ENCODE peak calls at places on chromosomes 6 and 20, in six cellular contexts. One of them, this sample, is unnamed. For H3K9me3 and H3K4me1, the result is how much of the 10 kb centered on the place peaks cover.

GRCh38 chr6:2765166-2765895 is at the start of gene WRNIP1:
- DNase-seq in mesenchymal stem cell: peak
- DNase-seq in H9: peak
- DNase-seq in trophoblast cell: peak
- DNase-seq in IMR-90: peak
- DNase-seq in H1: peak
- DNase-seq in this sample: peak

GRCh38 chr6:21115111-21115510 is 478.4 kb upstream of the SOX4 start:
- DNase-seq in IMR-90: peak
- DNase-seq in mesenchymal stem cell: no peak
- DNase-seq in H9: no peak
- DNase-seq in trophoblast cell: no peak
- DNase-seq in H1: no peak
- DNase-seq in this sample: no peak

GRCh38 chr20:19094959-19095541 is 117.4 kb upstream of the SLC24A3 start:
- DNase-seq in mesenchymal stem cell: no peak
- DNase-seq in H9: no peak
- DNase-seq in trophoblast cell: no peak
- DNase-seq in IMR-90: no peak
- DNase-seq in H1: no peak
- DNase-seq in this sample: no peak

GRCh38 chr6:28747631-28748157 is 176.1 kb downstream of the TRIM27 start:
- DNase-seq in trophoblast cell: no peak
- DNase-seq in IMR-90: peak
- DNase-seq in H9: peak
- DNase-seq in mesenchymal stem cell: peak
- DNase-seq in H1: peak
- DNase-seq in this sample: no peak

GRCh38 chr20:50189681-50190250 is 864 bp upstream of the CEBPB start:
- DNase-seq in IMR-90: no peak
- DNase-seq in H9: peak
- DNase-seq in H1: no peak
- DNase-seq in trophoblast cell: peak
- DNase-seq in mesenchymal stem cell: peak
- DNase-seq in this sample: no peak

GRCh38 chr6:16851758-16852157 is 90.5 kb upstream of the ATXN1 start:
- DNase-seq in H9: no peak
- DNase-seq in H1: no peak
- DNase-seq in IMR-90: peak
- DNase-seq in trophoblast cell: no peak
- DNase-seq in mesenchymal stem cell: no peak
- DNase-seq in this sample: no peak

GRCh38 chr6:144178323-144178722 is 28.0 kb downstream of the STX11 start:
- DNase-seq in IMR-90: no peak
- DNase-seq in trophoblast cell: no peak
- DNase-seq in H9: no peak
- DNase-seq in mesenchymal stem cell: no peak
- DNase-seq in H1: no peak
- DNase-seq in this sample: no peak

GRCh38 chr20:805713-806112 is 27.8 kb upstream of the FAM110A start:
- DNase-seq in mesenchymal stem cell: peak
- DNase-seq in H1: no peak
- DNase-seq in IMR-90: peak
- DNase-seq in trophoblast cell: no peak
- DNase-seq in H9: no peak
- DNase-seq in this sample: peak

GRCh38 chr6:26088344-26088743 is 1.1 kb downstream of the HFE start:
- DNase-seq in H1: no peak
- DNase-seq in IMR-90: no peak
- DNase-seq in mesenchymal stem cell: peak
- DNase-seq in trophoblast cell: no peak
- DNase-seq in H9: no peak
- DNase-seq in this sample: no peak

GRCh38 chr6:156657311-156657710 is 119.9 kb upstream of the ARID1B start:
- DNase-seq in trophoblast cell: no peak
- DNase-seq in IMR-90: no peak
- DNase-seq in mesenchymal stem cell: no peak
- DNase-seq in H9: no peak
- DNase-seq in H1: no peak
- DNase-seq in this sample: no peak

GRCh38 chr20:34111057-34111711 is 859 bp downstream of the EIF2S2 start:
- DNase-seq in mesenchymal stem cell: peak
- DNase-seq in trophoblast cell: peak
- DNase-seq in IMR-90: peak
- DNase-seq in H9: no peak
- DNase-seq in H1: no peak
- DNase-seq in this sample: no peak

GRCh38 chr20:34109442-34109841 is 2.6 kb downstream of the EIF2S2 start:
- DNase-seq in mesenchymal stem cell: no peak
- DNase-seq in H9: no peak
- DNase-seq in IMR-90: no peak
- DNase-seq in trophoblast cell: no peak
- DNase-seq in H1: no peak
- DNase-seq in this sample: no peak

GRCh38 chr20:34112600-34113061 is 588 bp upstream of the EIF2S2 start:
- DNase-seq in mesenchymal stem cell: no peak
- DNase-seq in H1: no peak
- DNase-seq in trophoblast cell: no peak
- DNase-seq in H9: peak
- DNase-seq in IMR-90: peak
- DNase-seq in this sample: no peak

GRCh38 chr20:34110025-34111013 is 1.7 kb downstream of the EIF2S2 start:
- DNase-seq in H9: no peak
- DNase-seq in mesenchymal stem cell: peak
- DNase-seq in IMR-90: peak
- DNase-seq in H1: no peak
- DNase-seq in trophoblast cell: no peak
- DNase-seq in this sample: no peak

DNA sequence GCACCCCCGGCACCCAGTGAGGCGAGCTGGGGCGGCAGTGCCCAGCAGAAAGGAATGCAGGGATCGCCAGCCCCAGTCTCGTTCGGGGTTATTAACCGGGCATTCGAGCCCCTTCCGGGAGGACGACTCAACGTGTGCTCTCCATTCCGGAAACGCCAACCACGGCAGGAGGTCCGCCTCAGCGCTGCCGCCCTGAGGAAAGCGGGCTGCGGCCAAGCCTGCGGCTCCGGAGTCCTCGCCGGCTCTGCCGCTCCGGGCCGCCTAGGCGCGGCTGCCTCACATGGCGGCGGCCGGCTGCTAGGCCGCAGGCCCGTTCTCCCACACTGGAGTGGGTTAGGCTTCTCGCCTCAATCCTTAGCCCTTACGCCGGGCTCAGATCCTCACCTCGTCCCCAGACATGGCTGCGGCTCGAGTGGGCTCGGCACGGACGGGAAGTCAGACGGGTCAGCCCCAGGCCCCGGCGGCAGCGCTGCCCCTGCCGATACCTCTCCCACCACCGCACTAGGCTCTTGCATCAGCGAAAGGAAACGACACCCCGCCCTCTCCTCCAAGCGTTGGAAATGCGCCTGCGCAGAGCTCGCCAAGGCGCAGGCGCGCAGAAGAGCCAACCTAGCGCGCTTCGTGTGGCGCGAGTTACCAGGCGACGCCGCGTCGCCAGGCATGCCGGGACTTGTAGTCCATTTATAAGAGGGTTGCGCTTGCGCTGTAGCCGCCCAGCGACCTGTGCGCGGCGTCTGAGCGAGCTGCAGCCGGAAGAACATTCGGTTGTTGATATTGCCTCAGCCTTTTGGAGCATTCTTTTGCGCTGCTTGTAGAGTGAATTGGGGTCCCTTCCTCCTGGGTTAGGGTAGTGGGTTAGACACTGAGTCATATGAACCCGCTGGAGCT is at the start of gene EIF2S2:
- DNase-seq in mesenchymal stem cell: peak
- DNase-seq in trophoblast cell: peak
- DNase-seq in IMR-90: peak
- DNase-seq in H1: peak
- DNase-seq in H9: peak
- DNase-seq in this sample: peak
- H2BK120ac ChIP-seq in mesenchymal stem cell: peak
- H2BK120ac ChIP-seq in trophoblast cell: peak
- H2BK120ac ChIP-seq in IMR-90: peak
- H2BK120ac ChIP-seq in H1: no peak
- H2BK120ac ChIP-seq in H9: no peak
- H2BK120ac ChIP-seq in this sample: peak

DNA sequence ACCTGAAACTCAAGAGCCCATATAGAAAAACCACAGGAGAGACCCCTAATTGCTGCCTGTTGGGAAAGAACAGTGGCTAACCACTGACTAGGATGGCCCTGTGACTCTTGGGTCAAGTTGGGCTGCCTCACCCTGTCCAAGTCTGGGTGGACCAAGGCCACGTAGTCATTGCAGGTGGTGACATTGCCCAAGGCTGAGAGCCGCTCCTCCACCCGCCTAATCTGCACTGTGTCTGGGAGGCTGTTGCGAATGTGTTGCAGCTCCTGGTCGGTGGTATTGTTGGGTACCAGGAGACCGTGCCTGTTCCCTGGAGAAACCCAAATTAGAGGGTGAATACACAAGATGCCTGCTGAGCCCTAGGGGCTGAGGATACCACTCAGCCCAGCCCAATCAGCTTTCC is 2.6 kb upstream of the MMP24OS start:
- DNase-seq in H9: no peak
- DNase-seq in IMR-90: no peak
- DNase-seq in trophoblast cell: no peak
- DNase-seq in H1: no peak
- DNase-seq in mesenchymal stem cell: no peak
- DNase-seq in this sample: no peak
- H3K9me3 ChIP-seq in H9: under half
- H3K9me3 ChIP-seq in IMR-90: under half
- H3K9me3 ChIP-seq in trophoblast cell: under half
- H3K9me3 ChIP-seq in H1: under half
- H3K9me3 ChIP-seq in mesenchymal stem cell: under half
- H3K9me3 ChIP-seq in this sample: under half

DNA sequence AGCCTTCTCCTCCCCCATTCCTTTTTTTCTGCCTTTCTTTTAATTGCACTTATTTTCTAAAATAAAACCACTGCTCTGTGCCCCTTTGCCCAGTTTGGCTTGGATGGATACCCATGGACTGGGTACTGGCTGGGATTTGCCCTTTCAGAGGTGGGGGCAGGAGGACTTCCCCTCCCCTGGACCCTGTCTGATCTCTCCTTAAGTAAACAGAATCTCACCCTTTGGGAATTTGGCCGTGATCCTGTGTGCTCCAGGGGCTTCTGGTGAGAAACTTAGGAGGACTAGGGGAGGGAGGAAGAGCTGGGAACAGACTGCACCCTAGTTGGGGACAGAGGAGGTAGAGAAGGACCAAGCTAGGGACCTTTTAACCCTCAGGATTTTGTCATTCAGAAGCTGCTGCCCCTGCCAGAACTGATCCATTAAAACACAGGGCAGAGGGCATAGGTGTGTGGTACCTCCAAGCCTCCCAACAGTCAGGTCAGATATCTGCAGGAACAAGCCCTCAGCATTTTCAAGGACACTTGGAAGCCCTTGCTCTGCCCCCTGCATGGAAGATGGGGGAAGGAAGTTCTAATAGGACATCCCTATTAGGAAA is 7.3 kb downstream of the FOXP4 start:
- DNase-seq in IMR-90: no peak
- DNase-seq in H1: no peak
- DNase-seq in trophoblast cell: no peak
- DNase-seq in H9: no peak
- DNase-seq in mesenchymal stem cell: no peak
- DNase-seq in this sample: no peak
- H3K4me1 ChIP-seq in IMR-90: under half
- H3K4me1 ChIP-seq in H1: under half
- H3K4me1 ChIP-seq in trophoblast cell: under half
- H3K4me1 ChIP-seq in H9: under half
- H3K4me1 ChIP-seq in mesenchymal stem cell: under half
- H3K4me1 ChIP-seq in this sample: under half

DNA sequence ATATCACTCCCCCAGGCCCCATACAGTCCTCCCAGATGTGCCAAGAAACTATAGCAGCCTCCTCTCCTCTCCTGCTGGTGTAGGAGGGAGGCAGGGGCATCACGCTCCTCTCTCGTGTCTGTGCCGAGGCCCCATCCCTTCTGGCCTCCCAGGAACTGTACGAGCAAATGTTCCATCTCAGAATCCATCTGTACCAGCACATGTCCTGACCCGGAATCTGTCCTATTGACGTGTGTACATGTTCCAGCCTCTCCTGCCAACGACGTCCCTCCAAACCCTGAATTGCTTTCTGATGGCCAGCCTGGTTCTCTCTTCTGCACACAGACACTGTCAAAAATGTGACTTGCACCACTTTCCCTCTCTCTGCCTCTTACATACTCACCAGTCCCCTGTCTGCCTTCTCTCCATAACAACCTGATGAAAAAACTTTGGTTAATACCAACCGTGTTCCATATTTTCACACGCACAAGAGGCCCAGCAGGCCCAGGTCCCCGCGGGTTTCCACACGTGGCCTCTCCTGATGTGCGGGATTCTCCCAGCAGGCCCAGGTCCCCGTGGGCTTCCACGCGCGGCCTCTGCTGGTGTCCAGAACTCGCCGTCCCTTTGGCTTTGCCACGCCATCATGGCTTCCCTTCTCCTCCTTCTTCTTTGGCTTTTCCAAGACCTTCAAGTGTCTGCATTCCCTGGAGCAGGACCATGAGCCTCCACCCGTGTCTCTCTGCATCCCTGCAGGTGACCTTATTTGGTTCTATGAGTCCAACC is 125.2 kb upstream of the THBS2 start:
- DNase-seq in H9: no peak
- DNase-seq in IMR-90: no peak
- DNase-seq in mesenchymal stem cell: no peak
- DNase-seq in H1: no peak
- DNase-seq in trophoblast cell: no peak
- DNase-seq in this sample: no peak
- H2BK120ac ChIP-seq in H9: no peak
- H2BK120ac ChIP-seq in IMR-90: no peak
- H2BK120ac ChIP-seq in mesenchymal stem cell: no peak
- H2BK120ac ChIP-seq in H1: no peak
- H2BK120ac ChIP-seq in trophoblast cell: no peak
- H2BK120ac ChIP-seq in this sample: no peak

DNA sequence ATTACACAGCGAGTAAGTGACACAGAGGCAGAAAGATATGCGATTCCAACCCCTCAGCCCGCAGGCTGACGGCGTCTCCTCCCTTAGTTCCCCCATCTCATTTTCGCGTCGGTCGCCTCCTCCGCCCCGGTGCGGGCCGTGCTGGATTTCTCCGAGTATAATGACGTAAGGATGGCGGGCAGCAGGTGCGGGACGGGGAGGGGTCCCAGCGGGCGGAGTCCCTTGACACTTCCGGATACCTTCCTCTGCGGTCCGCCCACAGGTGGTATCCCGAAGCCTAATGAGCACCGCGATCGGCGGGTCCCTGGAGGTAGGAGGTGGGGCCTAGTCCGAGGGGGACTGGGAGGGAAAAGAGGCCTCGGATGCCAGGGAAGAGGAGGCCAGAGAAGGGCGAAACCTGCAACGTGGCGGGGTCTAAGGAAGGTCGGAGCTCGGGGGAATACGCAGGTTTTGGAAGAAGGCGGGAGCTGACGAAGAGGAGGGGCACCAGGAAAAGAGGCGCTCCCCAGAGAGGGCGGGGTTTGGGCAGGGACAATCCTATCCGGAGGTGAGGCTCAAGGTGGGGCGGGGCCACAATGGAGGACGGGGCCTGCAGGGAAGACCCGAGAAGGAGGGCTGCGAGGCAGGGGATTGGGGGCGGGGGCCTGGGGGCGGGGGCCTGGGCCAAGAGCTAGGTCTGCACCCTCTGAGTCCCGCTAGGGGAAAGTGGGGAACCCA is 3.6 kb downstream of the PRSS16 start:
- DNase-seq in H9: peak
- DNase-seq in H1: peak
- DNase-seq in trophoblast cell: peak
- DNase-seq in IMR-90: no peak
- DNase-seq in mesenchymal stem cell: peak
- DNase-seq in this sample: peak
- H3K9me3 ChIP-seq in H9: under half
- H3K9me3 ChIP-seq in H1: under half
- H3K9me3 ChIP-seq in trophoblast cell: under half
- H3K9me3 ChIP-seq in IMR-90: under half
- H3K9me3 ChIP-seq in mesenchymal stem cell: under half
- H3K9me3 ChIP-seq in this sample: under half

This sample was measured in neuronal stem cell.